ENCODE peak calls at places on chromosomes 2 and 18, in five cellular contexts. One of them, this sample, is unnamed.

GRCh38 chr18:23805898-23806297 is 116.6 kb downstream of the LAMA3 start:
- DNase-seq in CD8-positive, alpha-beta T cell: no peak
- DNase-seq in RKO: no peak
- DNase-seq in GM12865: no peak
- DNase-seq in psoas muscle: no peak
- DNase-seq in this sample: no peak

GRCh38 chr2:97932975-97933662 is 62.6 kb downstream of the TMEM131 start:
- DNase-seq in RKO: no peak
- DNase-seq in GM12865: peak; percentile 52
- DNase-seq in psoas muscle: no peak
- DNase-seq in CD8-positive, alpha-beta T cell: no peak
- DNase-seq in this sample: no peak

GRCh38 chr2:106269591-106270291 is 75.6 kb upstream of the UXS1 start:
- DNase-seq in RKO: no peak
- DNase-seq in CD8-positive, alpha-beta T cell: peak; percentile 34
- DNase-seq in psoas muscle: peak; percentile 24
- DNase-seq in GM12865: peak; percentile 26
- DNase-seq in this sample: peak; percentile 85

GRCh38 chr2:219247678-219248642 is 2.7 kb downstream of the STK16 start:
- DNase-seq in psoas muscle: no peak
- DNase-seq in RKO: no peak
- DNase-seq in CD8-positive, alpha-beta T cell: peak; percentile 83
- DNase-seq in GM12865: peak; percentile 47
- DNase-seq in this sample: no peak

GRCh38 chr18:58353581-58353980 is 275.3 kb downstream of the ALPK2 start:
- DNase-seq in CD8-positive, alpha-beta T cell: no peak
- DNase-seq in psoas muscle: no peak
- DNase-seq in RKO: no peak
- DNase-seq in GM12865: no peak
- DNase-seq in this sample: no peak

GRCh38 chr2:164719996-164720941 is 99.0 kb upstream of the GRB14 start:
- DNase-seq in psoas muscle: no peak
- DNase-seq in RKO: no peak
- DNase-seq in GM12865: no peak
- DNase-seq in CD8-positive, alpha-beta T cell: no peak
- DNase-seq in this sample: no peak

GRCh38 chr2:241202268-241202585 is 13.8 kb downstream of the ANO7 start:
- DNase-seq in CD8-positive, alpha-beta T cell: no peak
- DNase-seq in psoas muscle: peak; percentile 5
- DNase-seq in GM12865: no peak
- DNase-seq in RKO: no peak
- DNase-seq in this sample: no peak

GRCh38 chr2:143730155-143730949 is 601.1 kb downstream of the ARHGAP15 start:
- DNase-seq in GM12865: peak; percentile 58
- DNase-seq in RKO: peak; percentile 1
- DNase-seq in CD8-positive, alpha-beta T cell: no peak
- DNase-seq in psoas muscle: no peak
- DNase-seq in this sample: no peak

GRCh38 chr2:239882335-239882734 is 142.8 kb downstream of the NDUFA10 start:
- DNase-seq in psoas muscle: no peak
- DNase-seq in GM12865: peak; percentile 51
- DNase-seq in CD8-positive, alpha-beta T cell: peak; percentile 50
- DNase-seq in RKO: no peak
- DNase-seq in this sample: peak; percentile 63

GRCh38 chr2:124024491-124025348 is at the start of gene CNTNAP5:
- DNase-seq in psoas muscle: peak; percentile 21
- DNase-seq in GM12865: no peak
- DNase-seq in RKO: no peak
- DNase-seq in CD8-positive, alpha-beta T cell: no peak
- DNase-seq in this sample: no peak

GRCh38 chr2:42200534-42201227 is 31.5 kb downstream of the EML4 start:
- DNase-seq in CD8-positive, alpha-beta T cell: no peak
- DNase-seq in RKO: no peak
- DNase-seq in psoas muscle: no peak
- DNase-seq in GM12865: no peak
- DNase-seq in this sample: no peak

This sample was measured in prostate gland.